ENCODE peak calls at places on chromosomes 2 and 18, in eight cellular contexts. A, K, D, S, F, E, B and H are unnamed samples.

GRCh38 chr2:234846589-234847363 is 105.0 kb upstream of the SH3BP4 start:
- DNase-seq in S (no peak), K (no peak), D (no peak), B (no peak), A (no peak), E (no peak), F (no peak), H (no peak)

GRCh38 chr2:217215877-217216276 is 356.0 kb upstream of the TNP1 start:
- DNase-seq in E (no peak), F (no peak), S (no peak), A (no peak), D (no peak), K (peak), B (no peak), H (no peak)

GRCh38 chr2:71018625-71019024 is 24.0 kb upstream of the TEX261 start:
- DNase-seq in S (no peak), A (no peak), B (no peak), E (no peak), F (no peak), K (no peak), D (no peak), H (no peak)

GRCh38 chr2:102433973-102434654 is 11.2 kb downstream of the IL18RAP start:
- DNase-seq in S (no peak), F (no peak), A (no peak), B (no peak), K (no peak), D (no peak), E (no peak), H (no peak)

GRCh38 chr2:74530239-74531161 is 767 bp downstream of the HTRA2 start:
- DNase-seq in F (peak), S (no peak), E (no peak), A (peak), B (peak), K (peak), D (peak), H (no peak)

GRCh38 chr2:65129276-65129612 is 662 bp downstream of the RAB1A start:
- DNase-seq in D (peak), A (no peak), E (no peak), F (peak), K (no peak), B (no peak), S (no peak), H (no peak)

GRCh38 chr18:58398648-58399398 is 230.1 kb downstream of the ALPK2 start:
- DNase-seq in S (no peak), E (peak), B (no peak), A (no peak), K (no peak), D (no peak), F (no peak), H (no peak)

GRCh38 chr2:211281430-211282073 is 725.2 kb downstream of the CPS1 start:
- DNase-seq in A (no peak), F (peak), S (no peak), D (no peak), E (no peak), B (no peak), K (no peak), H (no peak)

GRCh38 chr18:35019929-35020328 is 21.3 kb upstream of the MAPRE2 start:
- DNase-seq in B (no peak), D (no peak), A (no peak), K (peak), S (no peak), F (no peak), E (no peak), H (no peak)